ENCODE peak calls at places on chromosomes 5 and 9, in four cellular contexts. A, K, T and C are unnamed samples.

GRCh38 chr9:104879555-104880318 is 48.2 kb downstream of the ABCA1 start:
- DNase-seq in K (no peak), T (no peak), A (no peak), C (no peak)

GRCh38 chr5:153974131-153974812 is 64.4 kb downstream of the FAM114A2 start:
- DNase-seq in T (no peak), A (no peak), K (no peak), C (peak; percentile 49)

GRCh38 chr9:12141422-12141821 is 551.8 kb upstream of the TYRP1 start:
- DNase-seq in K (no peak), A (no peak), T (no peak), C (no peak)

GRCh38 chr5:125823572-125823971 is 599.6 kb upstream of the GRAMD2B start:
- DNase-seq in K (no peak), T (no peak), A (no peak), C (no peak)

GRCh38 chr5:116454417-116454927 is 120.2 kb downstream of the SEMA6A start:
- DNase-seq in A (no peak), T (no peak), K (no peak), C (no peak)

GRCh38 chr5:9350301-9350797 is 195.5 kb downstream of the SEMA5A start:
- DNase-seq in T (no peak), A (no peak), K (no peak), C (no peak)

GRCh38 chr5:53029608-53030007 is 40.5 kb downstream of the ITGA2 start:
- DNase-seq in K (no peak), A (no peak), T (no peak), C (no peak)

GRCh38 chr5:79074641-79075040 is 5.1 kb downstream of the BHMT2 start:
- DNase-seq in T (no peak), A (no peak), K (no peak), C (no peak)

GRCh38 chr5:53355316-53355715 is 125.1 kb upstream of the FST start:
- DNase-seq in T (no peak), A (no peak), K (no peak), C (no peak)

GRCh38 chr9:27333241-27334052 is 36.5 kb upstream of the EQTN start:
- DNase-seq in K (no peak), T (peak; percentile 16), A (peak; percentile 61), C (no peak)

GRCh38 chr9:132978451-132979087 is at the start of gene GFI1B:
- DNase-seq in A (no peak), K (no peak), T (no peak), C (no peak)